ENCODE peak calls at places on chromosomes 4 and X, in nine cellular contexts. H is stimulated activated naive B cell treated with anti-CD40 and anti-IgM and Interleukin-4, amounts not matched to agents 10 μg/mL and 1 μg/mL and 100 μg/mL, for 72 hours; E is COR-L47; Q is WTC11; G is Right ventricle myocardium superior; P is NCI-H2029 treated with DMSO at 0.1 percent for 48 hours; A is GM13977; Z is non-pigmented ciliary epithelial cell; W is GM12864. M is an unnamed sample.

GRCh38 chr4:52868138-52868537 is 6.0 kb downstream of the RASL11B start:
- DNase-seq in Z (no peak), W (no peak), A (no peak), H (no peak), G (peak; percentile 68), Q (peak; percentile 56), E (no peak), P (peak; percentile 52), M (peak; percentile 38)

GRCh38 chrX:13605611-13606010 is 36.2 kb downstream of the EGFL6 start:
- DNase-seq in G (no peak), Z (no peak), W (no peak), E (no peak), H (no peak), A (no peak), Q (no peak), P (no peak), M (no peak)

GRCh38 chr4:152009046-152009445 is 248.2 kb upstream of the GATB start:
- DNase-seq in Z (no peak), W (no peak), A (no peak), E (no peak), H (no peak), G (no peak), P (no peak), Q (no peak), M (peak; percentile 72)

GRCh38 chr4:176271749-176272148 is 2.7 kb upstream of the ASB5 start:
- DNase-seq in H (no peak), E (no peak), Q (no peak), G (no peak), Z (no peak), A (no peak), P (no peak), W (no peak), M (no peak)

GRCh38 chr4:149101649-149102048 is 659.4 kb upstream of the NR3C2 start:
- DNase-seq in Q (no peak), G (no peak), W (no peak), A (no peak), Z (no peak), P (no peak), H (no peak), E (no peak), M (no peak)

GRCh38 chr4:176949022-176949421 is 156.3 kb upstream of the VEGFC start:
- DNase-seq in Z (no peak), W (no peak), Q (no peak), G (peak; percentile 45), A (no peak), E (no peak), H (no peak), P (no peak), M (no peak)

GRCh38 chrX:49754238-49754857 is 58.6 kb upstream of the PAGE1 start:
- DNase-seq in H (peak; percentile 21), E (peak; percentile 17), P (no peak), G (peak; percentile 37), Z (peak; percentile 0), Q (peak; percentile 54), A (no peak), W (no peak), M (peak; percentile 72)

GRCh38 chr4:6561706-6562371 is 13.2 kb upstream of the MAN2B2 start:
- DNase-seq in Q (no peak), G (peak; percentile 18), E (no peak), H (no peak), A (no peak), P (no peak), W (no peak), Z (no peak), M (no peak)

GRCh38 chr4:159101983-159102622 is 776 bp upstream of the RAPGEF2 start:
- DNase-seq in P (no peak), E (no peak), W (no peak), G (no peak), Q (no peak), H (no peak), Z (no peak), A (no peak), M (peak; percentile 40)

GRCh38 chr4:13483142-13484044 is 747 bp downstream of the RAB28 start:
- DNase-seq in W (no peak), A (peak; percentile 31), H (no peak), G (peak; percentile 65), Z (no peak), P (no peak), Q (peak; percentile 50), E (peak; percentile 32), M (peak; percentile 85)

GRCh38 chrX:103254921-103255455 is at the start of gene TCEAL8:
- DNase-seq in Z (peak; percentile 23), W (peak; percentile 26), P (peak; percentile 51), Q (peak; percentile 74), A (peak; percentile 52), G (peak; percentile 89), H (peak; percentile 32), E (peak; percentile 57), M (peak; percentile 88)

GRCh38 chr4:81802308-81802846 is 330.7 kb upstream of the RASGEF1B start:
- DNase-seq in E (peak; percentile 7), G (no peak), Q (no peak), W (no peak), H (no peak), A (no peak), Z (no peak), P (no peak), M (no peak)

GRCh38 chr4:151760713-151761661 is at the start of gene GATB:
- DNase-seq in Z (peak; percentile 89), E (peak; percentile 97), P (peak; percentile 89), Q (peak; percentile 97), W (peak; percentile 93), G (peak; percentile 94), H (peak; percentile 91), A (peak; percentile 86), M (peak; percentile 99)

M was measured in neural progenitor cell.